ENCODE peak calls at places on chromosome 12, in six cellular contexts. R is A172; C is effector memory CD8-positive, alpha-beta T cell; O is LoVo; A is T-helper 2 cell; I is iPS-NIHi11. Y is an unnamed sample.

GRCh38 chr12:116687888-116688287 is 50.0 kb downstream of the SPRING1 start:
- DNase-seq in C (peak; percentile 6), R (peak; percentile 59), A (no peak), O (no peak), I (peak; percentile 80), Y (peak; percentile 14)

GRCh38 chr12:46556820-46557524 is 184.4 kb upstream of the SLC38A2 start:
- DNase-seq in A (no peak), I (no peak), O (no peak), C (no peak), R (peak; percentile 76), Y (peak; percentile 95)

GRCh38 chr12:52087961-52088820 is 8.7 kb downstream of the SMIM41 start:
- DNase-seq in A (no peak), I (no peak), R (no peak), O (no peak), C (no peak), Y (no peak)

GRCh38 chr12:123401753-123402683 is 18.1 kb downstream of the KMT5A start:
- DNase-seq in I (peak; percentile 81), O (no peak), A (no peak), R (no peak), C (no peak), Y (no peak)

GRCh38 chr12:70556179-70556869 is 80.9 kb downstream of the PTPRB start:
- DNase-seq in O (peak; percentile 60), I (no peak), R (no peak), C (no peak), A (no peak), Y (peak; percentile 28)

GRCh38 chr12:48156648-48157015 is 683 bp downstream of the ASB8 start:
- DNase-seq in O (no peak), A (no peak), C (no peak), R (no peak), I (peak; percentile 13), Y (peak; percentile 7)

GRCh38 chr12:2431810-2432209 is 363.0 kb upstream of the FKBP4 start:
- DNase-seq in I (no peak), O (no peak), A (no peak), C (no peak), R (no peak), Y (no peak)

GRCh38 chr12:42143401-42144173 is 1.1 kb downstream of the GXYLT1 start:
- DNase-seq in C (no peak), O (peak; percentile 34), I (peak; percentile 42), R (peak; percentile 10), A (peak; percentile 2), Y (peak; percentile 47)

GRCh38 chr12:85866929-85867776 is 6.9 kb upstream of the NTS start:
- DNase-seq in I (peak; percentile 49), R (peak; percentile 47), C (no peak), O (peak; percentile 58), A (no peak), Y (peak; percentile 75)

GRCh38 chr12:14774944-14775651 is 28.2 kb downstream of the WBP11 start:
- DNase-seq in A (peak; percentile 9), C (no peak), O (peak; percentile 68), I (peak; percentile 34), R (no peak), Y (peak; percentile 70)

GRCh38 chr12:70692681-70693288 is 55.6 kb upstream of the PTPRB start:
- DNase-seq in I (peak; percentile 40), A (no peak), O (no peak), R (peak; percentile 10), C (no peak), Y (peak; percentile 37)

GRCh38 chr12:102503056-102503681 is 22.8 kb upstream of the IGF1 start:
- DNase-seq in R (no peak), C (no peak), O (no peak), I (no peak), A (no peak), Y (no peak)